ENCODE peak calls at places on chromosomes 12 and 14, in five cellular contexts. O, M, L, R and I are unnamed samples.

GRCh38 chr14:99644723-99645544 is at the start of gene HHIPL1:
- DNase-seq in R (peak), O (no peak), M (no peak), L (peak), I (no peak)

GRCh38 chr12:24760606-24761378 is 188.1 kb downstream of the BCAT1 start:
- DNase-seq in R (no peak), M (no peak), L (no peak), O (no peak), I (no peak)

GRCh38 chr14:71319646-71320045 is 412.4 kb downstream of the PCNX1 start:
- DNase-seq in O (no peak), M (peak), L (peak), R (peak), I (peak)

GRCh38 chr12:124752437-124753229 is 111.0 kb downstream of the SCARB1 start:
- DNase-seq in M (no peak), R (no peak), O (no peak), L (peak), I (no peak)

GRCh38 chr12:43638786-43639185 is 86.8 kb upstream of the ADAMTS20 start:
- DNase-seq in R (no peak), L (no peak), O (no peak), M (no peak), I (no peak)

GRCh38 chr14:41925409-41925808 is 318.7 kb downstream of the LRFN5 start:
- DNase-seq in L (no peak), R (no peak), M (peak), O (peak), I (peak)

GRCh38 chr12:27226319-27226984 is 17.6 kb upstream of the STK38L start:
- DNase-seq in R (no peak), O (no peak), L (no peak), M (peak), I (no peak)

GRCh38 chr12:118061876-118062791 is 1.2 kb upstream of the WSB2 start:
- DNase-seq in O (no peak), M (peak), L (peak), R (peak), I (no peak)

GRCh38 chr14:68557648-68558047 is 235.2 kb downstream of the ZFP36L1 start:
- DNase-seq in M (no peak), L (no peak), O (no peak), R (no peak), I (no peak)

GRCh38 chr12:23895792-23896218 is 53.7 kb downstream of the SOX5 start:
- DNase-seq in O (no peak), M (no peak), R (peak), L (no peak), I (peak)